ENCODE peak calls at places on chromosome 17, in four cellular contexts. G, H, X and I are unnamed samples.

GRCh38 chr17:2563543-2563942 is 29.9 kb upstream of the PAFAH1B1 start:
- DNase-seq in G (no peak), H (no peak), X (no peak), I (no peak)

GRCh38 chr17:67571478-67571877 is 146.3 kb upstream of the NOL11 start:
- DNase-seq in G (no peak), H (no peak), X (no peak), I (no peak)

GRCh38 chr17:74812109-74812864 is 36.1 kb upstream of the NAT9 start:
- DNase-seq in G (no peak), X (no peak), H (no peak), I (no peak)

GRCh38 chr17:4204190-4204589 is 59.6 kb downstream of the ANKFY1 start:
- DNase-seq in G (no peak), X (no peak), H (no peak), I (no peak)

GRCh38 chr17:45883063-45883462 is 11.3 kb upstream of the MAPT start:
- DNase-seq in G (no peak), X (no peak), H (no peak), I (no peak)

GRCh38 chr17:74639704-74640142 is 16.2 kb upstream of the CD300E start:
- DNase-seq in G (no peak), H (no peak), X (no peak), I (no peak)

GRCh38 chr17:51876986-51877385 is 281.5 kb downstream of the CA10 start:
- DNase-seq in X (no peak), H (no peak), G (no peak), I (no peak)

GRCh38 chr17:51997723-51998122 is 160.8 kb downstream of the CA10 start:
- DNase-seq in X (no peak), G (no peak), H (peak; percentile 63), I (no peak)

GRCh38 chr17:52957411-52957810 is 798.9 kb upstream of the CA10 start:
- DNase-seq in G (no peak), X (no peak), H (no peak), I (no peak)

GRCh38 chr17:65323055-65323454 is 185.9 kb downstream of the RGS9 start:
- DNase-seq in H (no peak), X (peak; percentile 4), G (no peak), I (no peak)

GRCh38 chr17:28657756-28658155 is 4.0 kb downstream of the SDF2 start:
- DNase-seq in G (no peak), H (no peak), X (no peak), I (no peak)

GRCh38 chr17:676060-676745 is 38.4 kb downstream of the VPS53 start:
- DNase-seq in H (no peak), X (no peak), G (no peak), I (no peak)

GRCh38 chr17:7742729-7743128 is 25.2 kb downstream of the DNAH2 start:
- DNase-seq in G (no peak), H (no peak), X (peak; percentile 43), I (no peak)

GRCh38 chr17:30113213-30113612 is 3.4 kb upstream of the NSRP1 start:
- DNase-seq in H (peak; percentile 13), G (no peak), X (no peak), I (no peak)

GRCh38 chr17:45052052-45052772 is 780 bp upstream of the DCAKD start:
- DNase-seq in H (peak; percentile 18), G (peak; percentile 55), X (peak; percentile 55), I (no peak)

GRCh38 chr17:62099532-62099931 is 34.5 kb upstream of the MED13 start:
- DNase-seq in H (no peak), G (no peak), X (no peak), I (no peak)

GRCh38 chr17:41308251-41308917 is 725 bp downstream of the KRTAP16-1 start:
- DNase-seq in H (no peak), X (no peak), G (no peak), I (no peak)

GRCh38 chr17:82963104-82963950 is 116.1 kb upstream of the METRNL start:
- DNase-seq in H (no peak), G (peak; percentile 86), X (no peak), I (peak; percentile 28)

GRCh38 chr17:31112001-31112661 is 17.4 kb downstream of the NF1 start:
- DNase-seq in H (no peak), G (no peak), X (no peak), I (no peak)

GRCh38 chr17:7883781-7884386 is 4.7 kb upstream of the CHD3 start:
- DNase-seq in X (peak; percentile 16), H (no peak), G (no peak), I (peak; percentile 57)

GRCh38 chr17:353213-353837 is 718 bp upstream of the RPH3AL start:
- DNase-seq in X (no peak), H (no peak), G (no peak), I (peak; percentile 40)

GRCh38 chr17:21301593-21302550 is 17.4 kb downstream of the MAP2K3 start:
- DNase-seq in X (no peak), H (no peak), G (no peak), I (no peak)

GRCh38 chr17:8468109-8468508 is 32.4 kb downstream of the NDEL1 start:
- DNase-seq in H (no peak), G (no peak), X (no peak), I (no peak)

GRCh38 chr17:75481194-75482059 is 25.0 kb downstream of the TMEM94 start:
- DNase-seq in G (no peak), H (no peak), X (no peak), I (no peak)

GRCh38 chr17:41026668-41027471 is at the start of gene KRTAP1-5:
- DNase-seq in G (no peak), X (no peak), H (no peak), I (no peak)

GRCh38 chr17:48101012-48101720 is at the start of gene CBX1:
- DNase-seq in H (peak; percentile 93), X (peak; percentile 97), G (peak; percentile 97), I (peak; percentile 99)

GRCh38 chr17:41687828-41688640 is 651 bp upstream of the EIF1 start:
- DNase-seq in H (peak; percentile 74), X (peak; percentile 66), G (no peak), I (no peak)

GRCh38 chr17:34761646-34762045 is 182.3 kb downstream of the TMEM132E start:
- DNase-seq in X (no peak), H (no peak), G (no peak), I (no peak)

GRCh38 chr17:73722163-73722562 is 77.9 kb upstream of the SDK2 start:
- DNase-seq in X (no peak), H (no peak), G (no peak), I (no peak)

GRCh38 chr17:48057626-48058025 is 9.5 kb downstream of the NFE2L1 start:
- DNase-seq in H (no peak), X (no peak), G (no peak), I (no peak)

GRCh38 chr17:51733166-51733565 is 425.3 kb downstream of the CA10 start:
- DNase-seq in X (no peak), G (no peak), H (no peak), I (no peak)

GRCh38 chr17:73697872-73698271 is 53.6 kb upstream of the SDK2 start:
- DNase-seq in X (no peak), G (peak; percentile 43), H (peak; percentile 76), I (no peak)

GRCh38 chr17:63496177-63496576 is 19.3 kb downstream of the ACE start:
- DNase-seq in X (no peak), G (no peak), H (no peak), I (no peak)

GRCh38 chr17:63497708-63498483 is 21.0 kb downstream of the ACE start:
- DNase-seq in X (peak; percentile 30), G (peak; percentile 72), H (peak; percentile 62), I (no peak)

GRCh38 chr17:63500548-63501390 is 22.4 kb upstream of the KCNH6 start:
- DNase-seq in X (no peak), G (no peak), H (no peak), I (no peak)

GRCh38 chr17:63496663-63497400 is 20.0 kb downstream of the ACE start:
- DNase-seq in G (no peak), H (no peak), X (no peak), I (no peak)

GRCh38 chr17:63498621-63499195 is 21.8 kb downstream of the ACE start:
- DNase-seq in X (no peak), H (peak; percentile 30), G (no peak), I (no peak)
- TF ChIP-seq HMGXB4 in X (no peak), H (no peak), G (no peak), I (no peak)

DNA sequence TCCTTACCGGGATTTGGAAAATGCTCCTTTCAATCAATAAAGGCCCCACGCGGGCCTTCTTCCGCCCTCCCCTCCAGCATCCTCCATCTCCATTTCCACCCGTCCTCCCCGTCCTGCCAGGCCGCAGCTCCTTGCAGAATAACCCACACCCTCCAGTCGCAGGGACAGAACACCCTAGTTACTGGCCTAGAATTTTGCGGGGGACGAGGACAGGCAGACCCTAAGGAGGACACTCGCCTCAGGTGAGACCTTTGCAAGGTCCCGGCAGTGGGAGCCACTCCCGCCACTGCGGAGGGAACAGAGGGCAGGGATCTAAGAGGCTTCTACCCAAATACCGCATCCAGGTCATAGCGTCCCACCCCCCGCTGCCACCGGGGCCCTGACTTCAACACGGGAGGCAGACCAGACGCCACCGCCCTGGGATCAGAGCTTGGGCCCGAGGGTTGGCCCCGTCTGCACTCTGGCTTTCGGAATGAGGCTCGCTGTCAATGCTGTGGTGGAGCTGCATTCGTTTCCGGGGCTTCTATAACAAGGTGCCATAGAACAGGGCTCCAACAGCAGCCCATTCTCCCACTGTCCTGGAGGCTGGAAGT is 26.8 kb downstream of the SLC25A10 start:
- DNase-seq in H (no peak), X (no peak), G (no peak), I (no peak)
- TF ChIP-seq ESRRA in H (no peak), X (no peak), G (no peak), I (no peak)

GRCh38 chr17:71824671-71825070 is 296.1 kb upstream of the SOX9 start:
- DNase-seq in G (no peak), X (no peak), H (no peak), I (no peak)

DNA sequence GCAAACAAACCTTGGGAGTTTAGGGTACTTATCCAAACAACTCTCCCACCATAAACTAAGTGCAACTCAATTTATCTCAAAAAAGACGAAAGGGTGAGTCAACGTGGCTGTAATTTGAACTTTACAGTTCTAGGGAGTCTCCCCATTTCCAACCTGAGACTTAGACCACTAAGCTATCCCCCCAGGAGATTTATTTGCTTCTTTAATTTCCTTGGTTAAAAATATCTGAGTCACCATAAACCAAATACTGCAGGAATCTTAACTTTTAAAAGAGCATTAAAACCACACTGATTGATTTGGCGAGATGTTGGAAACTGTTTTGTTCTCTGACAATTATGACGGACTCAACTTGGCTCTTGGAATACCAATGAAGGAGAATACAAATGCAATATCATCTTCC is 299.3 kb upstream of the SOX9 start:
- DNase-seq in X (no peak), G (no peak), H (no peak), I (no peak)
- TF ChIP-seq HMGXB4 in X (no peak), G (no peak), H (no peak), I (no peak)

DNA sequence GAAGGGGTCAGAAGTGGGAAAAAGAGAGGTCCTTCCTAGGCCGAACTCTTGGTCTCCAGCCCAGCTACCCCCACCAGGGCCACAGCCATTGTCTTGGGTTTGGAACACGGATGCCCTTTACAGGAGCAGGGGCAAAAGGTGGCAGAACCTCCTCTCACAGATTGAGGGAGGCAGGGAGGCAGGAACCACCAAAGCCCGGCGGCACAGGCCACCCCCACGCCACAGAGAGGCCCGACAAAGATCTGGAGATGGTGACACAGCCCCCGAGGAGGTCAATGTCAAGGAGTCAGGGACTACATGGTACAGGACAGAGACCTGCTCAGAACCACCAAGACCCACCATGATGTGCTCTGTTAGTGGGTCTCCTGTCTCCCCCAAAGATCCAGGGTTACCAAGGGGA is 44.4 kb upstream of the DLX4 start:
- DNase-seq in G (no peak), X (no peak), H (no peak), I (no peak)
- TF ChIP-seq ESRRA in G (no peak), X (no peak), H (no peak), I (no peak)